ENCODE peak calls at places on chromosomes 12 and 14, in seven cellular contexts. P is fibroblast of lung, S is GM23248, E is kidney, F is SK-N-SH, I is endothelial cell of umbilical vein, L is colonic mucosa. T is an unnamed sample. For H3K4me1, the result is how much of the 10 kb centered on the place peaks cover.

GRCh38 chr12:82857911-82858533 is 171.3 kb downstream of the TMTC2 start:
- DNase-seq in P (no peak), S (no peak), E (no peak), F (no peak), I (peak), L (no peak), T (peak)

GRCh38 chr12:13205809-13206559 is 9.5 kb downstream of the EMP1 start:
- DNase-seq in P (peak), S (peak), E (no peak), F (no peak), I (peak), L (no peak), T (no peak)

GRCh38 chr14:69643430-69644200 is 32.2 kb downstream of the SUSD6 start:
- DNase-seq in P (peak), S (peak), E (no peak), F (no peak), I (peak), L (peak), T (no peak)

GRCh38 chr14:58919262-58919661 is 269.2 kb upstream of the DAAM1 start:
- DNase-seq in P (peak), S (peak), E (no peak), F (no peak), I (no peak), L (no peak), T (no peak)

GRCh38 chr12:59654061-59654460 is 58.2 kb downstream of the SLC16A7 start:
- DNase-seq in P (no peak), S (no peak), E (no peak), F (no peak), I (no peak), L (no peak), T (no peak)

GRCh38 chr12:121568971-121569808 is 11.6 kb downstream of the KDM2B start:
- DNase-seq in P (no peak), S (peak), E (peak), F (no peak), I (no peak), L (no peak), T (peak)

GRCh38 chr12:100845095-100845494 is 50.5 kb downstream of the ANO4 start:
- DNase-seq in P (peak), S (peak), E (no peak), F (no peak), I (peak), L (no peak), T (no peak)

GRCh38 chr12:52235822-52236291 is 2.8 kb downstream of the KRT7 start:
- DNase-seq in P (no peak), S (no peak), E (peak), F (peak), I (no peak), L (peak), T (no peak)

GRCh38 chr12:97595423-97595822 is 132.8 kb downstream of the RMST start:
- DNase-seq in P (no peak), S (no peak), E (no peak), F (no peak), I (no peak), L (no peak), T (no peak)

GRCh38 chr12:64218597-64218996 is 3.5 kb downstream of the KICS2 start:
- DNase-seq in P (no peak), S (no peak), E (no peak), F (no peak), I (no peak), L (no peak), T (no peak)

GRCh38 chr14:52380294-52380693 is 66.2 kb downstream of the PTGER2 start:
- DNase-seq in P (peak), S (peak), E (no peak), F (no peak), I (no peak), L (no peak), T (no peak)

GRCh38 chr14:63922696-63923421 is 70.1 kb downstream of the SYNE2 start:
- DNase-seq in P (peak), S (peak), E (no peak), F (no peak), I (no peak), L (peak), T (no peak)

GRCh38 chr12:30450872-30451271 is 244.8 kb downstream of the IPO8 start:
- DNase-seq in P (peak), S (peak), E (no peak), F (peak), I (peak), L (no peak), T (no peak)

GRCh38 chr14:75981426-75981825 is 369 bp downstream of the TGFB3 start:
- DNase-seq in P (peak), S (no peak), E (no peak), F (no peak), I (peak), L (no peak), T (peak)

GRCh38 chr14:75979071-75979571 is 2.7 kb downstream of the TGFB3 start:
- DNase-seq in P (peak), S (peak), E (peak), F (peak), I (no peak), L (no peak), T (peak)

GRCh38 chr14:75981826-75982723 is at the start of gene TGFB3:
- DNase-seq in P (peak), S (peak), E (peak), F (peak), I (peak), L (peak), T (peak)

GRCh38 chr14:75979641-75980422 is 2.0 kb downstream of the TGFB3 start:
- DNase-seq in P (no peak), S (peak), E (peak), F (peak), I (no peak), L (no peak), T (no peak)

DNA sequence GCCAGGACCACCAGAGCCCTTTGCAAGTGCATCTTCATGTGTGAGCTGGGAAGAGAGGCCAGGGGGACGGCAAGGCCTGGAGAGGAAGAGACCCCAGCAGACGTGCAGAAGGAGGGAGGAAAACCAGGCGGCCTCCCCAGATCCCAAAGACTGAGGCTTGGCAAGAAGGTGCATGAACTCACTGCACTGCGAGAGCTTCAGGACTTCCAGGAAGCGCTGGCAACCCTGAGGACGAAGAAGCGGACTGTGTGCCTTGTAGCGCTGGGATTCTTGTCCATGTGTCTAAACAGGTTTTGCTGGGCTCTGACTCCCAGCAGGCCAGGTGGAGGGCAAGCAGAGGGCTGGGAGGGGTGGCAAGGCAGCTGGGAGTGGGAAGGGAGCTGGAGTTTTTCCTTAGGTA is 939 bp downstream of the TGFB3 start:
- DNase-seq in P (no peak), S (peak), E (peak), F (peak), I (no peak), L (no peak), T (no peak)
- H3K9ac ChIP-seq in P (no peak), S (peak), E (peak), F (no peak), I (no peak), L (peak), T (no peak)

GRCh38 chr12:130669205-130669557 is 46.9 kb downstream of the RIMBP2 start:
- DNase-seq in P (no peak), S (no peak), E (no peak), F (no peak), I (no peak), L (no peak), T (no peak)

GRCh38 chr12:130669797-130670196 is 46.3 kb downstream of the RIMBP2 start:
- DNase-seq in P (no peak), S (no peak), E (no peak), F (no peak), I (no peak), L (no peak), T (no peak)

GRCh38 chr12:130673036-130673705 is 42.9 kb downstream of the RIMBP2 start:
- DNase-seq in P (no peak), S (no peak), E (no peak), F (no peak), I (no peak), L (no peak), T (no peak)

GRCh38 chr12:130672122-130672825 is 43.8 kb downstream of the RIMBP2 start:
- DNase-seq in P (no peak), S (no peak), E (no peak), F (peak), I (no peak), L (no peak), T (no peak)

DNA sequence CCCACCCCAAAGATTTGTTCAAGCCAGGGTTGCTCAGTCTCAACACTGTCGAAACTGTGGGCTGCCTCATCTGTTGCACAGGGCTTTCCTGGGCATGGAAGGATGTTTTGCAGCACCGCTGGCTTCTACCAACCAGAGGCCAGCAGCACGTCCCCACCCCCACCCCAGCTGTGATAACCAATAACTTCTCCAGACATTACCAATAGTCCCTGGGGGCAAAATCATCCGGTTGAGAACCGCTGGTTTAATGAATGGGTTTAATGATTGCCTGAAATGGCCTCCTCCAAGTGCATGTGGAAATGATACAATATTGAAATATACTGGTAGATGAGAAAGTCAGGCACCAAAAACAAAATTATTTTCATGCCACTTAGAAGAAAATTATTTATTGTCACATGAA is 44.5 kb downstream of the RIMBP2 start:
- DNase-seq in P (no peak), S (no peak), E (no peak), F (no peak), I (no peak), L (no peak), T (no peak)
- H3K4me1 ChIP-seq in P (under half), S (under half), E (under half), F (half or more), I (under half), L (under half), T (under half)

GRCh38 chr12:113057565-113058485 is 1.3 kb downstream of the DTX1 start:
- DNase-seq in P (no peak), S (no peak), E (no peak), F (no peak), I (no peak), L (no peak), T (peak)
- H3K4me3 ChIP-seq in P (no peak), S (no peak), E (no peak), F (peak), I (no peak), L (peak), T (no peak)

DNA sequence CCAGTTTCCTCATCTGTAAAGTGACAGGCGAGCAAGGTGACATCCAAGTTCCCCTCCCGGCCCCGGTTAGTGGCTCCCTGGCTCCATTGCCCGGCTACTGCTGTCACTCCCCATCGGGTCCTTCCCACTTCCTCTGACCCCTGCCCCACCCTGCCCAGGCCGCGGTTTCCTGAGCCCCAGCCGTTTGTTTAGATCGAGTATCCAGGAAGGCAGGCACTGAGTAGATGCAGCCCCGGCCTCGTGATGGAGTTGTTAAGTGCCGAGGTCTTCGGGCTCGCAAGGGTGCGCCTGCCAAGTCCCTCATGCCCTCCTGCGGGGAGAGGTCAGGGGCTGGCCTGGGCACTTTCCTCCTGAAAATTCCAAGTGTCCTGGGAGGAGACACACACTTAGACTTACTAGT is 55.4 kb downstream of the TEAD4 start:
- DNase-seq in P (no peak), S (no peak), E (peak), F (no peak), I (no peak), L (no peak), T (peak)
- H3K9ac ChIP-seq in P (no peak), S (no peak), E (no peak), F (no peak), I (no peak), L (no peak), T (no peak)